ENCODE peak calls at places on chromosome 13, in five cellular contexts. U is mesenchymal stem cell, O is IMR-90, X is mesendoderm, S is neuronal stem cell. J is an unnamed sample. For H3K79me1, the result is how much of the 10 kb centered on the place peaks cover.

GRCh38 chr13:33057019-33057785 is 41.0 kb downstream of the KL start:
- DNase-seq in U (peak), O (peak), X (peak), S (peak), J (no peak)

GRCh38 chr13:101751488-101751887 is 299.0 kb downstream of the ITGBL1 start:
- DNase-seq in U (peak), O (peak), X (peak), S (no peak), J (peak)

GRCh38 chr13:36530050-36530789 is 97.9 kb downstream of the CCNA1 start:
- DNase-seq in U (peak), O (no peak), X (peak), S (no peak), J (no peak)

GRCh38 chr13:83184819-83185218 is 697.5 kb downstream of the SLITRK1 start:
- DNase-seq in U (peak), O (peak), X (no peak), S (no peak), J (no peak)

GRCh38 chr13:78732445-78733017 is 73.6 kb upstream of the OBI1 start:
- DNase-seq in U (no peak), O (no peak), X (peak), S (no peak), J (no peak)

GRCh38 chr13:111929036-111929616 is 137.8 kb upstream of the SOX1 start:
- DNase-seq in U (no peak), O (no peak), X (no peak), S (no peak), J (no peak)

GRCh38 chr13:95156208-95156607 is 145.0 kb downstream of the ABCC4 start:
- DNase-seq in U (no peak), O (peak), X (no peak), S (no peak), J (no peak)

GRCh38 chr13:23450340-23451046 is 17.0 kb upstream of the SACS start:
- DNase-seq in U (no peak), O (no peak), X (no peak), S (no peak), J (no peak)

GRCh38 chr13:67369895-67370660 is 139.9 kb upstream of the PCDH9 start:
- DNase-seq in U (peak), O (peak), X (peak), S (no peak), J (peak)

GRCh38 chr13:79451500-79451962 is 29.4 kb upstream of the NDFIP2 start:
- DNase-seq in U (peak), O (peak), X (peak), S (no peak), J (peak)

GRCh38 chr13:94324409-94325147 is 154.9 kb downstream of the DCT start:
- DNase-seq in U (peak), O (no peak), X (peak), S (no peak), J (no peak)

GRCh38 chr13:98527526-98527925 is 49.4 kb downstream of the STK24 start:
- DNase-seq in U (no peak), O (no peak), X (no peak), S (no peak), J (no peak)
- H3K79me1 ChIP-seq in U (half or more), O (half or more), X (half or more), S (under half), J (under half)

GRCh38 chr13:77026255-77026782 is 640 bp downstream of the FBXL3 start:
- DNase-seq in U (peak), O (peak), X (peak), S (peak), J (peak)
- H4K8ac ChIP-seq in U (peak), O (no peak), X (peak), S (no peak), J (peak)

GRCh38 chr13:72284791-72285190 is 417.8 kb upstream of the DACH1 start:
- DNase-seq in U (no peak), O (no peak), X (no peak), S (no peak), J (no peak)
- H3K4me3 ChIP-seq in U (no peak), O (no peak), X (no peak), S (no peak), J (no peak)

DNA sequence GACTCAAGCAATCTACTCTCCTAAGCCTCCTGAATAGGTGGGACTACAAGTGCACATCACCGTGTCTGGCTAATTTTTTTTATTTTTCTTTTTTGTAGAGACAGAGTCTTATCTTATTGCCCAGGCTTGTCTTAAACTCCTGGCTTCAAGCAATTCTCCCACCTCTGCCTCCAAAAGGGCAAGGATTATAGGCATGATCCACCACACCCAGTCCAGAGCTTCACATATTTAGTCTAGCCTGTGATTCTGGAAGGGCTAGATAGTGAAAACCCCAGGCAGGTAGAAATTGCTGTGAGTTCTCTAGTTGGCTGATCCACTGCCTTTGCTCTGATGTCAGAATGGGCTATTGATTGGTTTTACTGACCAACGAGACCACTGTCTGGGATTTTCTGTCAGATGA is 854.6 kb upstream of the MIR17HG start:
- DNase-seq in U (no peak), O (no peak), X (no peak), S (no peak), J (no peak)
- H3K79me1 ChIP-seq in U (under half), O (under half), X (under half), S (under half), J (under half)

J was measured in trophoblast cell.